ENCODE peak calls at places on chromosomes 11 and 22, in ten cellular contexts. One of them, this sample, is unnamed.

GRCh38 chr22:35589736-35590079 is 27.4 kb downstream of the MB start:
- DNase-seq in activated CD4-positive, CD25-positive, alpha-beta regulatory T cell: no peak
- DNase-seq in kidney glomerular epithelial cell: no peak
- DNase-seq in B cell: no peak
- DNase-seq in heart right ventricle: no peak
- DNase-seq in activated CD8-positive, alpha-beta memory T cell treated with anti-CD3 and anti-CD28 coated beads for 4 hours: no peak
- DNase-seq in RWPE1: no peak
- DNase-seq in NCI-H345: no peak
- DNase-seq in AG09319: no peak
- DNase-seq in naive thymus-derived CD8-positive, alpha-beta T cell: no peak
- DNase-seq in this sample: no peak

GRCh38 chr11:47314992-47315391 is 37.5 kb downstream of the MYBPC3 start:
- DNase-seq in kidney glomerular epithelial cell: no peak
- DNase-seq in AG09319: no peak
- DNase-seq in activated CD4-positive, CD25-positive, alpha-beta regulatory T cell: no peak
- DNase-seq in heart right ventricle: no peak
- DNase-seq in B cell: no peak
- DNase-seq in activated CD8-positive, alpha-beta memory T cell treated with anti-CD3 and anti-CD28 coated beads for 4 hours: no peak
- DNase-seq in RWPE1: no peak
- DNase-seq in naive thymus-derived CD8-positive, alpha-beta T cell: no peak
- DNase-seq in NCI-H345: no peak
- DNase-seq in this sample: no peak

GRCh38 chr22:46081036-46081830 is 69.1 kb upstream of the PPARA start:
- DNase-seq in kidney glomerular epithelial cell: no peak
- DNase-seq in activated CD4-positive, CD25-positive, alpha-beta regulatory T cell: no peak
- DNase-seq in heart right ventricle: peak
- DNase-seq in AG09319: no peak
- DNase-seq in RWPE1: no peak
- DNase-seq in B cell: no peak
- DNase-seq in naive thymus-derived CD8-positive, alpha-beta T cell: no peak
- DNase-seq in activated CD8-positive, alpha-beta memory T cell treated with anti-CD3 and anti-CD28 coated beads for 4 hours: no peak
- DNase-seq in NCI-H345: no peak
- DNase-seq in this sample: peak

GRCh38 chr22:20079745-20080444 is at the start of gene DGCR8:
- DNase-seq in RWPE1: peak
- DNase-seq in NCI-H345: peak
- DNase-seq in naive thymus-derived CD8-positive, alpha-beta T cell: peak
- DNase-seq in AG09319: peak
- DNase-seq in heart right ventricle: peak
- DNase-seq in kidney glomerular epithelial cell: peak
- DNase-seq in activated CD4-positive, CD25-positive, alpha-beta regulatory T cell: peak
- DNase-seq in activated CD8-positive, alpha-beta memory T cell treated with anti-CD3 and anti-CD28 coated beads for 4 hours: peak
- DNase-seq in B cell: peak
- DNase-seq in this sample: peak

GRCh38 chr22:38153821-38154562 is 27.6 kb downstream of the PLA2G6 start:
- DNase-seq in activated CD8-positive, alpha-beta memory T cell treated with anti-CD3 and anti-CD28 coated beads for 4 hours: no peak
- DNase-seq in NCI-H345: no peak
- DNase-seq in heart right ventricle: no peak
- DNase-seq in B cell: no peak
- DNase-seq in naive thymus-derived CD8-positive, alpha-beta T cell: no peak
- DNase-seq in kidney glomerular epithelial cell: no peak
- DNase-seq in activated CD4-positive, CD25-positive, alpha-beta regulatory T cell: no peak
- DNase-seq in AG09319: no peak
- DNase-seq in RWPE1: no peak
- DNase-seq in this sample: no peak

GRCh38 chr11:42524534-42525227 is 787.1 kb upstream of the API5 start:
- DNase-seq in B cell: peak
- DNase-seq in naive thymus-derived CD8-positive, alpha-beta T cell: no peak
- DNase-seq in NCI-H345: peak
- DNase-seq in RWPE1: peak
- DNase-seq in activated CD4-positive, CD25-positive, alpha-beta regulatory T cell: no peak
- DNase-seq in activated CD8-positive, alpha-beta memory T cell treated with anti-CD3 and anti-CD28 coated beads for 4 hours: no peak
- DNase-seq in kidney glomerular epithelial cell: peak
- DNase-seq in heart right ventricle: no peak
- DNase-seq in AG09319: no peak
- DNase-seq in this sample: peak

GRCh38 chr11:2691991-2692841 is 7.6 kb downstream of the KCNQ1OT1 start:
- DNase-seq in AG09319: no peak
- DNase-seq in kidney glomerular epithelial cell: no peak
- DNase-seq in heart right ventricle: no peak
- DNase-seq in RWPE1: peak
- DNase-seq in NCI-H345: peak
- DNase-seq in activated CD8-positive, alpha-beta memory T cell treated with anti-CD3 and anti-CD28 coated beads for 4 hours: no peak
- DNase-seq in B cell: no peak
- DNase-seq in naive thymus-derived CD8-positive, alpha-beta T cell: no peak
- DNase-seq in activated CD4-positive, CD25-positive, alpha-beta regulatory T cell: no peak
- DNase-seq in this sample: no peak

GRCh38 chr11:67504950-67505561 is at the start of gene PITPNM1:
- DNase-seq in naive thymus-derived CD8-positive, alpha-beta T cell: peak
- DNase-seq in RWPE1: peak
- DNase-seq in kidney glomerular epithelial cell: peak
- DNase-seq in AG09319: no peak
- DNase-seq in NCI-H345: peak
- DNase-seq in B cell: peak
- DNase-seq in heart right ventricle: peak
- DNase-seq in activated CD4-positive, CD25-positive, alpha-beta regulatory T cell: peak
- DNase-seq in activated CD8-positive, alpha-beta memory T cell treated with anti-CD3 and anti-CD28 coated beads for 4 hours: peak
- DNase-seq in this sample: no peak

GRCh38 chr11:79287952-79288351 is 152.9 kb downstream of the TENM4 start:
- DNase-seq in kidney glomerular epithelial cell: no peak
- DNase-seq in heart right ventricle: no peak
- DNase-seq in NCI-H345: no peak
- DNase-seq in B cell: no peak
- DNase-seq in AG09319: no peak
- DNase-seq in RWPE1: no peak
- DNase-seq in activated CD4-positive, CD25-positive, alpha-beta regulatory T cell: no peak
- DNase-seq in naive thymus-derived CD8-positive, alpha-beta T cell: no peak
- DNase-seq in activated CD8-positive, alpha-beta memory T cell treated with anti-CD3 and anti-CD28 coated beads for 4 hours: no peak
- DNase-seq in this sample: no peak

GRCh38 chr11:125261471-125262087 is 97.0 kb downstream of the PKNOX2 start:
- DNase-seq in AG09319: no peak
- DNase-seq in B cell: no peak
- DNase-seq in activated CD8-positive, alpha-beta memory T cell treated with anti-CD3 and anti-CD28 coated beads for 4 hours: no peak
- DNase-seq in activated CD4-positive, CD25-positive, alpha-beta regulatory T cell: no peak
- DNase-seq in NCI-H345: no peak
- DNase-seq in kidney glomerular epithelial cell: no peak
- DNase-seq in RWPE1: no peak
- DNase-seq in naive thymus-derived CD8-positive, alpha-beta T cell: no peak
- DNase-seq in heart right ventricle: no peak
- DNase-seq in this sample: no peak

This sample was measured in hippocampal formation.